ENCODE peak calls at places on chromosomes 5 and 9, in seven cellular contexts. H is GM04504; X is GM13976; C is neuronal stem cell; A is pulmonary artery endothelial cell; K is RCC 7860; L is activated T-helper 1 cell treated with anti-CD3 and anti-CD28 coated beads, Interleukin-2, amount 50 U/mL, for 16 hours. W is an unnamed sample.

GRCh38 chr5:115815693-115816225 is 700 bp downstream of the CDO1 start:
- DNase-seq in H (no peak), X (peak; percentile 19), C (peak; percentile 8), A (no peak), K (no peak), L (no peak), W (no peak)

GRCh38 chr9:78386746-78387145 is 89.8 kb downstream of the PSAT1 start:
- DNase-seq in H (no peak), X (no peak), C (no peak), A (no peak), K (no peak), L (no peak), W (no peak)

GRCh38 chr5:181063514-181063913 is 23.4 kb downstream of the BTNL9 start:
- DNase-seq in H (no peak), X (no peak), C (no peak), A (no peak), K (no peak), L (no peak), W (no peak)

GRCh38 chr5:72455477-72455876 is 51.7 kb downstream of the ZNF366 start:
- DNase-seq in H (no peak), X (no peak), C (no peak), A (no peak), K (no peak), L (no peak), W (no peak)

GRCh38 chr5:16539169-16539666 is 73.6 kb upstream of the ZNF622 start:
- DNase-seq in H (peak; percentile 93), X (no peak), C (no peak), A (no peak), K (peak; percentile 99), L (no peak), W (no peak)

GRCh38 chr5:119666542-119666941 is 37.2 kb downstream of the FAM170A start:
- DNase-seq in H (no peak), X (no peak), C (no peak), A (no peak), K (no peak), L (no peak), W (no peak)

GRCh38 chr5:164355267-164355830 is 849.9 kb downstream of the MAT2B start:
- DNase-seq in H (no peak), X (no peak), C (no peak), A (no peak), K (no peak), L (no peak), W (no peak)

GRCh38 chr5:150553402-150553801 is 45.5 kb downstream of the NDST1 start:
- DNase-seq in H (no peak), X (no peak), C (no peak), A (no peak), K (no peak), L (no peak), W (no peak)